ENCODE peak calls at places on chromosome 2, in nine cellular contexts. Y is hepatocyte, Z is esophagus squamous epithelium, J is AG09309, E is type B pancreatic cell, D is left ventricle myocardium inferior, S is glutamatergic neuron, K is adrenal gland, W is H9. V is an unnamed sample.

GRCh38 chr2:70829916-70830315 is 5.7 kb downstream of the CD207 start:
- DNase-seq in K (no peak), E (no peak), D (no peak), Z (no peak), W (no peak), S (no peak), J (no peak), Y (no peak), V (no peak)

GRCh38 chr2:23563673-23564617 is 179.0 kb downstream of the KLHL29 start:
- DNase-seq in D (peak; percentile 57), W (peak; percentile 53), Z (no peak), K (no peak), S (no peak), E (no peak), J (peak; percentile 47), Y (no peak), V (peak; percentile 8)

GRCh38 chr2:85551698-85552678 is 9.3 kb downstream of the GGCX start:
- DNase-seq in E (peak; percentile 82), S (peak; percentile 87), W (peak; percentile 82), J (no peak), K (peak; percentile 79), Y (peak; percentile 85), Z (no peak), D (peak; percentile 79), V (peak; percentile 60)

GRCh38 chr2:70710276-70710675 is 57.7 kb downstream of the ADD2 start:
- DNase-seq in Z (no peak), S (no peak), W (no peak), Y (no peak), J (no peak), E (no peak), D (no peak), K (no peak), V (no peak)

GRCh38 chr2:25833566-25833965 is 44.7 kb downstream of the ASXL2 start:
- DNase-seq in D (no peak), W (no peak), Z (no peak), E (no peak), S (no peak), K (peak; percentile 89), J (no peak), Y (no peak), V (peak; percentile 36)

GRCh38 chr2:32977228-32977758 is 30.5 kb downstream of the LTBP1 start:
- DNase-seq in K (peak; percentile 16), E (no peak), D (peak; percentile 86), W (no peak), Y (peak; percentile 42), Z (no peak), J (no peak), S (no peak), V (no peak)

GRCh38 chr2:25979006-25979405 is 3.3 kb downstream of the KIF3C start:
- DNase-seq in Y (no peak), Z (no peak), D (no peak), S (no peak), J (no peak), W (no peak), E (no peak), K (no peak), V (no peak)

GRCh38 chr2:179201884-179202283 is 62.7 kb downstream of the SESTD1 start:
- DNase-seq in S (no peak), D (no peak), E (no peak), Y (no peak), Z (no peak), K (no peak), J (no peak), W (no peak), V (no peak)

GRCh38 chr2:166900700-166901099 is 12.4 kb downstream of the XIRP2 start:
- DNase-seq in Z (no peak), W (peak; percentile 45), D (no peak), K (no peak), J (no peak), Y (peak; percentile 39), E (no peak), S (no peak), V (peak; percentile 5)

GRCh38 chr2:58448065-58448507 is 207.0 kb upstream of the FANCL start:
- DNase-seq in Y (peak; percentile 84), W (peak; percentile 92), S (peak; percentile 76), Z (no peak), J (peak; percentile 31), K (peak; percentile 86), E (no peak), D (peak; percentile 20), V (peak; percentile 71)

GRCh38 chr2:224343226-224343625 is 58.7 kb downstream of the FAM124B start:
- DNase-seq in E (no peak), J (no peak), Z (no peak), Y (no peak), D (no peak), K (no peak), W (no peak), S (no peak), V (no peak)

GRCh38 chr2:140604788-140605187 is 1526.0 kb downstream of the LRP1B start:
- DNase-seq in K (no peak), S (no peak), E (no peak), Z (no peak), D (no peak), Y (no peak), J (no peak), W (no peak), V (no peak)

GRCh38 chr2:45344071-45344470 is 267.0 kb downstream of the SRBD1 start:
- DNase-seq in K (no peak), W (no peak), J (no peak), E (peak; percentile 54), Z (no peak), S (no peak), Y (no peak), D (no peak), V (no peak)

GRCh38 chr2:64112016-64112415 is 32.2 kb downstream of the PELI1 start:
- DNase-seq in E (no peak), S (no peak), J (no peak), D (no peak), W (no peak), Y (no peak), Z (no peak), K (no peak), V (no peak)
- TF ChIP-seq CTCF in E (no peak), S (no peak), J (no peak), D (no peak), W (no peak), Y (no peak), Z (no peak), K (no peak), V (no peak)

DNA sequence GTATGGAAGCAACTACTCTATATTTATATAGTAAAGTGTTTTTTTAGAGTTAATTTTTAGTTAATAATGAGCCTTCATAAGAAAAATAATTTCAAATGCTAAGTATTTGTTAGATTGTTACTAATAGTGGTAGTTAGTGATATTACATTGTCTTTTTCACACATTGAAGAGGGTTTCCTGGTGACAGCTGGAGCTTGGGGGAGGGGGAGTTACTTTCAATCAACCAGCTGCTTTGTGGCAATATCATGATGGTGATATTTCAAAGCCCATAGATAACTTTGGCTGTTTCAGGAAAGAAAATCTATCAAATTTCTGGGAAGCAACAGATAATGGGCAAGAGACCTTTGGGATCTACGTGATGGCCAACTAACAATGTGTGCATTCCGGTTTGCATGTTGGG is 4.1 kb downstream of the RHBDD1 start:
- DNase-seq in E (no peak), S (no peak), J (no peak), W (no peak), Y (no peak), Z (no peak), D (no peak), K (no peak), V (no peak)
- TF ChIP-seq CTCF in E (no peak), S (no peak), J (no peak), W (no peak), Y (no peak), Z (no peak), D (no peak), K (no peak), V (no peak)

GRCh38 chr2:43161650-43162542 is 64.5 kb downstream of the ZFP36L2 start:
- DNase-seq in K (no peak), W (no peak), J (no peak), E (no peak), S (no peak), Y (peak; percentile 82), Z (no peak), D (no peak), V (no peak)

GRCh38 chr2:43163365-43163715 is 63.1 kb downstream of the ZFP36L2 start:
- DNase-seq in E (no peak), D (no peak), W (no peak), Y (no peak), J (no peak), K (no peak), Z (no peak), S (no peak), V (no peak)

GRCh38 chr2:43168016-43168369 is 58.4 kb downstream of the ZFP36L2 start:
- DNase-seq in J (no peak), K (no peak), Y (no peak), Z (no peak), S (no peak), D (no peak), E (no peak), W (no peak), V (no peak)

GRCh38 chr2:43164686-43165085 is 61.7 kb downstream of the ZFP36L2 start:
- DNase-seq in Z (no peak), J (no peak), K (no peak), E (no peak), W (no peak), Y (no peak), S (no peak), D (no peak), V (no peak)

DNA sequence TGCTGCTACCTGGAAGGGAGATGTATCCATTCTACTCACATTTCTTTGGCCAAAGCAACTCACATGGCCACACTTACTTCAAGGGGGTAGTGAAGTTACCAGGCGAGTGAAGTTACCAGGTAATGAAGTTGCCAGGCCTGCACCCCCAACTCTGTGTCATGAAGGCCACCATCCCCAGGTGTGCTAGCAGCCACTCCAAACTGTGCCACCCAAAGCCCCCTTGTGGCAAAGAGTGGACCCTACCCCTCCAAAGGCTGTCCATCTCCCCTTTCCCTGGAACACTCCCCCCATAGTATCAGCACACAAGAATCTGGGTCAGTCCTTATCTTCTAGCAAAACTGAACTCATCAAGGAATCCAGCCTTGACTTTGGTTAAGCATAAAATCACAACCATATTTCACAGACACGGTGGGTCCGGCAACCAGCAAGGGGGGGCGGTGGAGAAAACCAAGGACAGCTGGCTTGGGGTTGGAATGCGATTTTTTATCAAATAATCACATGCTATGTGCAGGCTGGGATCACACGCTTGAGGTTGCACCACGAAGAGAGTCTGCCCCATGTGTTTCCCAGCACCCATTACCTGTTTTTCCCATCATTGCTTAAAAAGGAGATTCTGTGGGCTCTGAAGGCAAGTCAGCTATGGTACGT is 60.9 kb downstream of the ZFP36L2 start:
- DNase-seq in K (peak; percentile 66), Z (no peak), J (no peak), Y (no peak), D (no peak), W (no peak), E (no peak), S (no peak), V (no peak)
- TF ChIP-seq CTCF in K (no peak), Z (no peak), J (no peak), Y (no peak), D (no peak), W (peak; percentile 63), E (peak; percentile 47), S (no peak), V (peak; percentile 36)

DNA sequence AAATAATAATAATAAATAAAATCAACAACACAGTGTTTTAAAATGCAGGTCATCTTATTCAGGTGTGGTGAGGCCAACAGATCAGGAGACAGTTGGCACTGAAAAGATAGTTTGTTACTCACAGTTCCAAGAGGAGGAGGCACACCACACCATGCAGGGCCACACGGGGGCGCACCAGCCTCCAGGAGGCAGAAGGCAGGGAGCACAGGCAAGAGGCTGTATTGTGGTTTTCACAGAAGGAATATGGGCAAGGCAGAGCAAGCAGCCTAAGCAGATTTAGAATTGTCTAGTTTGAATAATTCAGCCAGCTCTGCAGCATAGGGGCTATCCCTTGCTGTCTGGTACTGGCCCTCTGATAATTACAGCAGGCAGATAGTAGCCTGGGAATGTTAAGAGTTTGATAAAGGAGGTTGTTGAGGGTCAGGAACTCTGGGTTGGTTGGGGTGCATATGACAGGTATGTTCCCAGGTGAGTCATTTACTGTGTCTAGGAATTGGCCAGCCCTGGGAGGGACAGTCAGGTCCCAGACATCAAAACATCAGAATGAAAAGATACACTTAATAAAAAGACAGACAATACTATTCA is 31.3 kb downstream of the KIAA2012 start:
- DNase-seq in Y (peak; percentile 65), W (peak; percentile 83), D (no peak), Z (no peak), J (no peak), S (peak; percentile 80), K (peak; percentile 49), E (no peak), V (peak; percentile 65)
- TF ChIP-seq CTCF in Y (peak; percentile 48), W (peak; percentile 96), D (peak; percentile 47), Z (peak; percentile 33), J (peak; percentile 86), S (peak; percentile 70), K (peak; percentile 50), E (peak; percentile 80), V (peak; percentile 96)

V was measured in brain microvascular endothelial cell.